ENCODE peak calls at places on chromosomes 2 and 18, in eight cellular contexts. V is endothelial cell; N is amniotic stem cell; P is upper lobe of right lung; Q is activated T-helper 1 cell treated with anti-CD3 and anti-CD28 coated beads, Interleukin-2, amount 50 U/mL, for 16 hours; M is stimulated activated CD4-positive, alpha-beta T cell treated with anti-CD3 and anti-CD28 coated beads, Interleukin-2, amount 100 ng/mL, for 24 hours; A is T-cell; O is activated naive CD4-positive, alpha-beta T cell treated with Interleukin-2 at 50 U/mL for 16 hours. C is an unnamed sample.

GRCh38 chr2:113156278-113157107 is 17.3 kb upstream of the PSD4 start:
- DNase-seq in O (no peak), M (no peak), Q (no peak), A (no peak), V (no peak), N (no peak), P (no peak), C (no peak)

GRCh38 chr18:79397830-79398761 is 2.4 kb downstream of the NFATC1 start:
- DNase-seq in V (no peak), O (no peak), A (no peak), P (peak), N (no peak), Q (no peak), M (no peak), C (no peak)

GRCh38 chr18:59239627-59240026 is 19.7 kb downstream of the GRP start:
- DNase-seq in M (no peak), A (no peak), V (no peak), P (no peak), Q (no peak), O (no peak), N (no peak), C (no peak)

GRCh38 chr2:226378733-226379132 is 420.9 kb downstream of the IRS1 start:
- DNase-seq in M (no peak), O (no peak), P (no peak), N (no peak), Q (no peak), A (no peak), V (no peak), C (no peak)

GRCh38 chr2:30691948-30692828 is 115.1 kb downstream of the CAPN13 start:
- DNase-seq in Q (no peak), V (no peak), N (no peak), A (no peak), P (no peak), O (no peak), M (no peak), C (no peak)

GRCh38 chr2:3222636-3223035 is 155.0 kb downstream of the EIPR1 start:
- DNase-seq in M (peak), O (peak), A (peak), N (no peak), Q (no peak), V (no peak), P (no peak), C (no peak)

GRCh38 chr2:177106212-177106611 is 106.4 kb upstream of the HNRNPA3 start:
- DNase-seq in N (no peak), V (no peak), O (no peak), A (no peak), M (no peak), Q (no peak), P (no peak), C (no peak)

GRCh38 chr2:122077771-122078170 is 322.3 kb downstream of the TSN start:
- DNase-seq in N (no peak), V (no peak), A (no peak), O (no peak), M (no peak), Q (no peak), P (no peak), C (no peak)

GRCh38 chr2:157838442-157839161 is 37.5 kb downstream of the ACVR1 start:
- DNase-seq in N (peak), Q (no peak), A (no peak), M (no peak), V (no peak), O (no peak), P (no peak), C (no peak)

GRCh38 chr2:80028584-80028983 is 276.0 kb downstream of the LRRTM1 start:
- DNase-seq in M (no peak), Q (no peak), A (no peak), O (no peak), N (no peak), V (no peak), P (no peak), C (no peak)

GRCh38 chr2:112256654-112257053 is 1.8 kb upstream of the ZC3H8 start:
- DNase-seq in Q (no peak), P (no peak), N (no peak), V (no peak), M (no peak), A (no peak), O (no peak), C (no peak)

GRCh38 chr2:66242099-66242498 is 192.8 kb upstream of the MEIS1 start:
- DNase-seq in A (no peak), O (no peak), N (no peak), M (no peak), V (no peak), Q (no peak), P (no peak), C (no peak)

GRCh38 chr2:30862054-30862651 is 54.9 kb upstream of the CAPN13 start:
- DNase-seq in A (peak), N (peak), V (peak), M (peak), O (peak), P (no peak), Q (no peak), C (peak)

GRCh38 chr2:109330056-109330455 is 201.1 kb downstream of the SH3RF3 start:
- DNase-seq in Q (no peak), V (no peak), O (no peak), P (no peak), A (no peak), M (no peak), N (no peak), C (no peak)

GRCh38 chr2:12811916-12812315 is 95.2 kb downstream of the TRIB2 start:
- DNase-seq in O (no peak), A (no peak), N (no peak), M (no peak), P (no peak), Q (no peak), V (no peak), C (no peak)

GRCh38 chr2:132670961-132671781 is 1.2 kb upstream of the LYPD1 start:
- DNase-seq in A (no peak), M (no peak), V (peak), P (no peak), O (no peak), N (no peak), Q (no peak), C (no peak)

GRCh38 chr18:29879763-29880162 is 1162.8 kb downstream of the DSC3 start:
- DNase-seq in V (no peak), Q (no peak), N (no peak), O (no peak), M (no peak), P (no peak), A (no peak), C (no peak)

GRCh38 chr2:183123117-183123958 is 905 bp upstream of the NUP35 start:
- DNase-seq in N (no peak), Q (no peak), V (no peak), A (no peak), O (no peak), M (no peak), P (no peak), C (no peak)

GRCh38 chr2:211033765-211034164 is 477.4 kb downstream of the CPS1 start:
- DNase-seq in P (no peak), M (no peak), A (no peak), N (no peak), O (no peak), V (no peak), Q (no peak), C (no peak)

GRCh38 chr2:37400041-37400440 is 55.6 kb downstream of the QPCT start:
- DNase-seq in P (no peak), O (no peak), M (no peak), A (no peak), Q (no peak), V (no peak), N (no peak), C (no peak)

GRCh38 chr2:139916822-139917221 is 1136.6 kb upstream of the NXPH2 start:
- DNase-seq in A (no peak), N (no peak), M (no peak), V (no peak), O (no peak), P (no peak), Q (no peak), C (no peak)

GRCh38 chr2:116413659-116414058 is 1400.8 kb upstream of the DDX18 start:
- DNase-seq in V (no peak), M (no peak), A (no peak), P (no peak), Q (no peak), N (no peak), O (no peak), C (no peak)

GRCh38 chr2:170845343-170845742 is 28.7 kb downstream of the GAD1 start:
- DNase-seq in O (no peak), N (no peak), V (peak), M (no peak), Q (no peak), A (no peak), P (no peak), C (no peak)

C was measured in stimulated activated CD8-positive, alpha-beta memory T cell treated with anti-CD3 and anti-CD28 coated beads, Interleukin-15, amount 100 ng/mL, for 1 hour.